ENCODE peak calls at places on chromosomes 11 and 22, in eight cellular contexts. One of them, this sample, is unnamed.

GRCh38 chr22:29259253-29259899 is 8.4 kb downstream of the RHBDD3 start:
- DNase-seq in T follicular helper cell: no peak
- DNase-seq in NCI-H2107: no peak
- DNase-seq in kidney: no peak
- DNase-seq in NCI-H748 treated with DMSO at 0.1 percent for 48 hours: no peak
- DNase-seq in activated CD4-positive, alpha-beta T cell treated with anti-CD3 and anti-CD28 coated beads for 48 hours: no peak
- DNase-seq in anterior cingulate cortex: no peak
- DNase-seq in stimulated activated CD8-positive, alpha-beta memory T cell treated with anti-CD3 and anti-CD28 coated beads, Interleukin-12 subunit alpha, Interleukin-12 subunit beta, amount 100 ng/mL, for 4 hours: no peak
- DNase-seq in this sample: no peak

GRCh38 chr22:26679003-26679629 is 21.7 kb downstream of the MIAT start:
- DNase-seq in NCI-H748 treated with DMSO at 0.1 percent for 48 hours: peak; percentile 41
- DNase-seq in T follicular helper cell: peak; percentile 57
- DNase-seq in NCI-H2107: no peak
- DNase-seq in activated CD4-positive, alpha-beta T cell treated with anti-CD3 and anti-CD28 coated beads for 48 hours: peak; percentile 85
- DNase-seq in stimulated activated CD8-positive, alpha-beta memory T cell treated with anti-CD3 and anti-CD28 coated beads, Interleukin-12 subunit alpha, Interleukin-12 subunit beta, amount 100 ng/mL, for 4 hours: peak; percentile 26
- DNase-seq in anterior cingulate cortex: peak; percentile 58
- DNase-seq in kidney: no peak
- DNase-seq in this sample: peak; percentile 54

GRCh38 chr11:132610216-132610615 is 922.1 kb downstream of the OPCML start:
- DNase-seq in anterior cingulate cortex: no peak
- DNase-seq in NCI-H748 treated with DMSO at 0.1 percent for 48 hours: no peak
- DNase-seq in kidney: no peak
- DNase-seq in stimulated activated CD8-positive, alpha-beta memory T cell treated with anti-CD3 and anti-CD28 coated beads, Interleukin-12 subunit alpha, Interleukin-12 subunit beta, amount 100 ng/mL, for 4 hours: no peak
- DNase-seq in activated CD4-positive, alpha-beta T cell treated with anti-CD3 and anti-CD28 coated beads for 48 hours: no peak
- DNase-seq in NCI-H2107: no peak
- DNase-seq in T follicular helper cell: no peak
- DNase-seq in this sample: peak; percentile 33

GRCh38 chr11:44622190-44622650 is 56.8 kb downstream of the CD82 start:
- DNase-seq in activated CD4-positive, alpha-beta T cell treated with anti-CD3 and anti-CD28 coated beads for 48 hours: peak; percentile 2
- DNase-seq in NCI-H2107: no peak
- DNase-seq in T follicular helper cell: no peak
- DNase-seq in NCI-H748 treated with DMSO at 0.1 percent for 48 hours: no peak
- DNase-seq in anterior cingulate cortex: no peak
- DNase-seq in kidney: no peak
- DNase-seq in stimulated activated CD8-positive, alpha-beta memory T cell treated with anti-CD3 and anti-CD28 coated beads, Interleukin-12 subunit alpha, Interleukin-12 subunit beta, amount 100 ng/mL, for 4 hours: no peak
- DNase-seq in this sample: no peak

GRCh38 chr22:38016182-38017078 is 32.1 kb upstream of the SOX10 start:
- DNase-seq in kidney: no peak
- DNase-seq in NCI-H748 treated with DMSO at 0.1 percent for 48 hours: no peak
- DNase-seq in stimulated activated CD8-positive, alpha-beta memory T cell treated with anti-CD3 and anti-CD28 coated beads, Interleukin-12 subunit alpha, Interleukin-12 subunit beta, amount 100 ng/mL, for 4 hours: no peak
- DNase-seq in NCI-H2107: no peak
- DNase-seq in anterior cingulate cortex: peak; percentile 90
- DNase-seq in activated CD4-positive, alpha-beta T cell treated with anti-CD3 and anti-CD28 coated beads for 48 hours: no peak
- DNase-seq in T follicular helper cell: no peak
- DNase-seq in this sample: peak; percentile 34

GRCh38 chr22:22776121-22776520 is 111.5 kb upstream of the IGLL5 start:
- DNase-seq in activated CD4-positive, alpha-beta T cell treated with anti-CD3 and anti-CD28 coated beads for 48 hours: no peak
- DNase-seq in T follicular helper cell: no peak
- DNase-seq in anterior cingulate cortex: no peak
- DNase-seq in stimulated activated CD8-positive, alpha-beta memory T cell treated with anti-CD3 and anti-CD28 coated beads, Interleukin-12 subunit alpha, Interleukin-12 subunit beta, amount 100 ng/mL, for 4 hours: no peak
- DNase-seq in kidney: no peak
- DNase-seq in NCI-H2107: no peak
- DNase-seq in NCI-H748 treated with DMSO at 0.1 percent for 48 hours: no peak
- DNase-seq in this sample: no peak

GRCh38 chr11:134904103-134904502 is 492.1 kb upstream of the B3GAT1 start:
- DNase-seq in stimulated activated CD8-positive, alpha-beta memory T cell treated with anti-CD3 and anti-CD28 coated beads, Interleukin-12 subunit alpha, Interleukin-12 subunit beta, amount 100 ng/mL, for 4 hours: no peak
- DNase-seq in NCI-H2107: no peak
- DNase-seq in kidney: no peak
- DNase-seq in NCI-H748 treated with DMSO at 0.1 percent for 48 hours: no peak
- DNase-seq in T follicular helper cell: no peak
- DNase-seq in anterior cingulate cortex: no peak
- DNase-seq in activated CD4-positive, alpha-beta T cell treated with anti-CD3 and anti-CD28 coated beads for 48 hours: no peak
- DNase-seq in this sample: no peak

GRCh38 chr22:49629024-49629570 is 198.6 kb downstream of the BRD1 start:
- DNase-seq in T follicular helper cell: no peak
- DNase-seq in NCI-H2107: no peak
- DNase-seq in anterior cingulate cortex: no peak
- DNase-seq in NCI-H748 treated with DMSO at 0.1 percent for 48 hours: no peak
- DNase-seq in activated CD4-positive, alpha-beta T cell treated with anti-CD3 and anti-CD28 coated beads for 48 hours: no peak
- DNase-seq in stimulated activated CD8-positive, alpha-beta memory T cell treated with anti-CD3 and anti-CD28 coated beads, Interleukin-12 subunit alpha, Interleukin-12 subunit beta, amount 100 ng/mL, for 4 hours: no peak
- DNase-seq in kidney: no peak
- DNase-seq in this sample: no peak

GRCh38 chr22:21443735-21444421 is 23.3 kb upstream of the TMEM191C start:
- DNase-seq in T follicular helper cell: no peak
- DNase-seq in NCI-H748 treated with DMSO at 0.1 percent for 48 hours: no peak
- DNase-seq in NCI-H2107: no peak
- DNase-seq in activated CD4-positive, alpha-beta T cell treated with anti-CD3 and anti-CD28 coated beads for 48 hours: no peak
- DNase-seq in stimulated activated CD8-positive, alpha-beta memory T cell treated with anti-CD3 and anti-CD28 coated beads, Interleukin-12 subunit alpha, Interleukin-12 subunit beta, amount 100 ng/mL, for 4 hours: no peak
- DNase-seq in anterior cingulate cortex: no peak
- DNase-seq in kidney: peak; percentile 59
- DNase-seq in this sample: no peak

GRCh38 chr11:13862845-13863392 is 99.6 kb upstream of the SPON1 start:
- DNase-seq in NCI-H748 treated with DMSO at 0.1 percent for 48 hours: no peak
- DNase-seq in kidney: no peak
- DNase-seq in T follicular helper cell: no peak
- DNase-seq in anterior cingulate cortex: no peak
- DNase-seq in NCI-H2107: no peak
- DNase-seq in stimulated activated CD8-positive, alpha-beta memory T cell treated with anti-CD3 and anti-CD28 coated beads, Interleukin-12 subunit alpha, Interleukin-12 subunit beta, amount 100 ng/mL, for 4 hours: no peak
- DNase-seq in activated CD4-positive, alpha-beta T cell treated with anti-CD3 and anti-CD28 coated beads for 48 hours: no peak
- DNase-seq in this sample: no peak

GRCh38 chr11:11451501-11452005 is 98.5 kb upstream of the CSNK2A3 start:
- DNase-seq in activated CD4-positive, alpha-beta T cell treated with anti-CD3 and anti-CD28 coated beads for 48 hours: no peak
- DNase-seq in T follicular helper cell: no peak
- DNase-seq in kidney: no peak
- DNase-seq in stimulated activated CD8-positive, alpha-beta memory T cell treated with anti-CD3 and anti-CD28 coated beads, Interleukin-12 subunit alpha, Interleukin-12 subunit beta, amount 100 ng/mL, for 4 hours: no peak
- DNase-seq in NCI-H748 treated with DMSO at 0.1 percent for 48 hours: no peak
- DNase-seq in anterior cingulate cortex: no peak
- DNase-seq in NCI-H2107: no peak
- DNase-seq in this sample: no peak